ENCODE peak calls at places on chromosome 22, in six cellular contexts. Y is adrenal gland, Z is Panc1, Q is NCI-H774, X is RCC 7860, K is ELF-1. F is an unnamed sample.

GRCh38 chr22:43658823-43659222 is 153.3 kb downstream of the EFCAB6 start:
- DNase-seq in Y (no peak), Z (no peak), Q (no peak), X (no peak), K (peak; percentile 31), F (no peak)

GRCh38 chr22:20658433-20659222 is 115.3 kb upstream of the SERPIND1 start:
- DNase-seq in Y (no peak), Z (no peak), Q (no peak), X (no peak), K (no peak), F (no peak)

GRCh38 chr22:50694099-50694498 is 21.5 kb downstream of the SHANK3 start:
- DNase-seq in Y (no peak), Z (no peak), Q (no peak), X (no peak), K (no peak), F (no peak)

GRCh38 chr22:38034278-38034882 is 22.8 kb upstream of the PICK1 start:
- DNase-seq in Y (peak; percentile 94), Z (peak; percentile 10), Q (no peak), X (peak; percentile 86), K (peak; percentile 93), F (no peak)

GRCh38 chr22:26648011-26648497 is 9.3 kb upstream of the MIAT start:
- DNase-seq in Y (no peak), Z (no peak), Q (peak; percentile 87), X (no peak), K (peak; percentile 91), F (peak; percentile 87)

GRCh38 chr22:48745842-48746788 is 1081.6 kb downstream of the BRD1 start:
- DNase-seq in Y (no peak), Z (no peak), Q (no peak), X (no peak), K (peak; percentile 1), F (peak; percentile 57)

GRCh38 chr22:27752771-27753170 is 48.8 kb downstream of the MN1 start:
- DNase-seq in Y (no peak), Z (no peak), Q (no peak), X (peak; percentile 52), K (no peak), F (no peak)

GRCh38 chr22:32409977-32410376 is 2.1 kb downstream of the RTCB start:
- DNase-seq in Y (no peak), Z (no peak), Q (no peak), X (no peak), K (no peak), F (no peak)

GRCh38 chr22:26579331-26579886 is 10.5 kb downstream of the TPST2 start:
- DNase-seq in Y (no peak), Z (no peak), Q (no peak), X (no peak), K (no peak), F (no peak)

GRCh38 chr22:46373838-46374662 is 38.5 kb downstream of the TRMU start:
- DNase-seq in Y (no peak), Z (no peak), Q (no peak), X (peak; percentile 90), K (no peak), F (peak; percentile 20)

GRCh38 chr22:17931400-17931825 is 92.9 kb downstream of the MICAL3 start:
- DNase-seq in Y (peak; percentile 68), Z (no peak), Q (no peak), X (peak; percentile 11), K (no peak), F (no peak)

GRCh38 chr22:17893900-17894299 is 119.6 kb upstream of the BID start:
- DNase-seq in Y (no peak), Z (no peak), Q (no peak), X (no peak), K (no peak), F (no peak)

GRCh38 chr22:27476729-27477128 is 324.8 kb downstream of the MN1 start:
- DNase-seq in Y (peak; percentile 72), Z (no peak), Q (no peak), X (peak; percentile 86), K (peak; percentile 70), F (no peak)

GRCh38 chr22:49873228-49873940 is 19.7 kb downstream of the ZBED4 start:
- DNase-seq in Y (no peak), Z (no peak), Q (no peak), X (no peak), K (no peak), F (no peak)

GRCh38 chr22:48535868-48536690 is 1291.6 kb downstream of the BRD1 start:
- DNase-seq in Y (no peak), Z (no peak), Q (no peak), X (no peak), K (no peak), F (no peak)

GRCh38 chr22:19687561-19688300 is 26.6 kb upstream of the SEPTIN5 start:
- DNase-seq in Y (no peak), Z (no peak), Q (no peak), X (no peak), K (no peak), F (no peak)

GRCh38 chr22:44051961-44052360 is 27.9 kb downstream of the PARVB start:
- DNase-seq in Y (no peak), Z (no peak), Q (no peak), X (no peak), K (peak; percentile 34), F (no peak)

GRCh38 chr22:43209523-43209890 is 22.6 kb upstream of the TTLL12 start:
- DNase-seq in Y (no peak), Z (no peak), Q (no peak), X (no peak), K (no peak), F (no peak)

F was measured in NCI-H2029.